ENCODE peak calls at places on chromosomes 11 and 22, in six cellular contexts. One of them, this sample, is unnamed. For H3K27me3, the result is how much of the 10 kb centered on the place peaks cover.

GRCh38 chr11:128714881-128715280 is 21.0 kb downstream of the FLI1 start:
- DNase-seq in body of pancreas: no peak
- DNase-seq in transverse colon: no peak
- DNase-seq in GM23248: peak
- DNase-seq in BJ: peak
- DNase-seq in naive thymus-derived CD4-positive, alpha-beta T cell: no peak
- DNase-seq in this sample: no peak

GRCh38 chr11:113549611-113550061 is 74.4 kb upstream of the DRD2 start:
- DNase-seq in body of pancreas: no peak
- DNase-seq in transverse colon: no peak
- DNase-seq in GM23248: peak
- DNase-seq in BJ: no peak
- DNase-seq in naive thymus-derived CD4-positive, alpha-beta T cell: no peak
- DNase-seq in this sample: no peak

GRCh38 chr22:24333301-24333700 is 62.7 kb downstream of the SPECC1L start:
- DNase-seq in body of pancreas: no peak
- DNase-seq in transverse colon: no peak
- DNase-seq in GM23248: peak
- DNase-seq in BJ: peak
- DNase-seq in naive thymus-derived CD4-positive, alpha-beta T cell: no peak
- DNase-seq in this sample: no peak

GRCh38 chr11:101127348-101127698 is 2.3 kb downstream of the PGR start:
- DNase-seq in body of pancreas: peak
- DNase-seq in transverse colon: peak
- DNase-seq in GM23248: peak
- DNase-seq in BJ: no peak
- DNase-seq in naive thymus-derived CD4-positive, alpha-beta T cell: no peak
- DNase-seq in this sample: peak

GRCh38 chr22:48258841-48259240 is 1496.4 kb downstream of the TBC1D22A start:
- DNase-seq in body of pancreas: no peak
- DNase-seq in transverse colon: no peak
- DNase-seq in GM23248: no peak
- DNase-seq in BJ: no peak
- DNase-seq in naive thymus-derived CD4-positive, alpha-beta T cell: no peak
- DNase-seq in this sample: no peak

GRCh38 chr11:2834893-2835767 is 50.4 kb downstream of the CDKN1C start:
- DNase-seq in body of pancreas: no peak
- DNase-seq in transverse colon: no peak
- DNase-seq in GM23248: no peak
- DNase-seq in BJ: no peak
- DNase-seq in naive thymus-derived CD4-positive, alpha-beta T cell: no peak
- DNase-seq in this sample: peak

GRCh38 chr22:31036671-31037550 is 44.2 kb upstream of the SMTN start:
- DNase-seq in body of pancreas: no peak
- DNase-seq in transverse colon: peak
- DNase-seq in GM23248: peak
- DNase-seq in BJ: peak
- DNase-seq in naive thymus-derived CD4-positive, alpha-beta T cell: peak
- DNase-seq in this sample: no peak

GRCh38 chr22:49555526-49555925 is 272.1 kb downstream of the BRD1 start:
- DNase-seq in body of pancreas: no peak
- DNase-seq in transverse colon: peak
- DNase-seq in GM23248: no peak
- DNase-seq in BJ: no peak
- DNase-seq in naive thymus-derived CD4-positive, alpha-beta T cell: no peak
- DNase-seq in this sample: no peak

GRCh38 chr22:19574247-19574646 is 50.0 kb upstream of the CLDN5 start:
- DNase-seq in body of pancreas: no peak
- DNase-seq in transverse colon: no peak
- DNase-seq in GM23248: no peak
- DNase-seq in BJ: no peak
- DNase-seq in naive thymus-derived CD4-positive, alpha-beta T cell: no peak
- DNase-seq in this sample: no peak

GRCh38 chr11:103624708-103625623 is 411.5 kb upstream of the DDI1 start:
- DNase-seq in body of pancreas: no peak
- DNase-seq in transverse colon: no peak
- DNase-seq in GM23248: peak
- DNase-seq in BJ: peak
- DNase-seq in naive thymus-derived CD4-positive, alpha-beta T cell: no peak
- DNase-seq in this sample: no peak

GRCh38 chr11:107606122-107606521 is 15.2 kb downstream of the ELMOD1 start:
- DNase-seq in body of pancreas: no peak
- DNase-seq in transverse colon: no peak
- DNase-seq in GM23248: no peak
- DNase-seq in BJ: no peak
- DNase-seq in naive thymus-derived CD4-positive, alpha-beta T cell: no peak
- DNase-seq in this sample: no peak

GRCh38 chr11:75301602-75302345 is 49.7 kb downstream of the ARRB1 start:
- DNase-seq in body of pancreas: peak
- DNase-seq in transverse colon: peak
- DNase-seq in GM23248: no peak
- DNase-seq in BJ: no peak
- DNase-seq in naive thymus-derived CD4-positive, alpha-beta T cell: no peak
- DNase-seq in this sample: no peak

GRCh38 chr11:120894207-120894989 is 129.5 kb upstream of the TBCEL start:
- DNase-seq in body of pancreas: no peak
- DNase-seq in transverse colon: no peak
- DNase-seq in GM23248: no peak
- DNase-seq in BJ: no peak
- DNase-seq in naive thymus-derived CD4-positive, alpha-beta T cell: no peak
- DNase-seq in this sample: no peak

GRCh38 chr22:24181088-24181995 is at the start of gene SUSD2:
- DNase-seq in body of pancreas: no peak
- DNase-seq in transverse colon: peak
- DNase-seq in GM23248: no peak
- DNase-seq in BJ: no peak
- DNase-seq in naive thymus-derived CD4-positive, alpha-beta T cell: no peak
- DNase-seq in this sample: peak

GRCh38 chr11:24900524-24900923 is 403.7 kb downstream of the LUZP2 start:
- DNase-seq in body of pancreas: no peak
- DNase-seq in transverse colon: no peak
- DNase-seq in GM23248: no peak
- DNase-seq in BJ: no peak
- DNase-seq in naive thymus-derived CD4-positive, alpha-beta T cell: no peak
- DNase-seq in this sample: no peak

GRCh38 chr11:75242722-75243600 is 2.4 kb downstream of the TPBGL start:
- DNase-seq in body of pancreas: no peak
- DNase-seq in transverse colon: no peak
- DNase-seq in GM23248: no peak
- DNase-seq in BJ: no peak
- DNase-seq in naive thymus-derived CD4-positive, alpha-beta T cell: no peak
- DNase-seq in this sample: no peak

GRCh38 chr11:120174866-120175265 is 36.0 kb upstream of the OAF start:
- DNase-seq in body of pancreas: no peak
- DNase-seq in transverse colon: no peak
- DNase-seq in GM23248: no peak
- DNase-seq in BJ: no peak
- DNase-seq in naive thymus-derived CD4-positive, alpha-beta T cell: no peak
- DNase-seq in this sample: no peak

GRCh38 chr11:69531717-69532088 is 50.2 kb downstream of the LINC01488 start:
- DNase-seq in body of pancreas: no peak
- DNase-seq in transverse colon: no peak
- DNase-seq in GM23248: no peak
- DNase-seq in BJ: no peak
- DNase-seq in naive thymus-derived CD4-positive, alpha-beta T cell: no peak
- DNase-seq in this sample: no peak

GRCh38 chr11:44275241-44275640 is 34.7 kb downstream of the ALX4 start:
- DNase-seq in body of pancreas: no peak
- DNase-seq in transverse colon: no peak
- DNase-seq in GM23248: no peak
- DNase-seq in BJ: no peak
- DNase-seq in naive thymus-derived CD4-positive, alpha-beta T cell: no peak
- DNase-seq in this sample: no peak

GRCh38 chr11:44979536-44980399 is 29.1 kb upstream of the TP53I11 start:
- DNase-seq in body of pancreas: peak
- DNase-seq in transverse colon: peak
- DNase-seq in GM23248: no peak
- DNase-seq in BJ: no peak
- DNase-seq in naive thymus-derived CD4-positive, alpha-beta T cell: no peak
- DNase-seq in this sample: no peak

GRCh38 chr11:25317221-25317620 is 820.4 kb downstream of the LUZP2 start:
- DNase-seq in body of pancreas: no peak
- DNase-seq in transverse colon: no peak
- DNase-seq in GM23248: no peak
- DNase-seq in BJ: no peak
- DNase-seq in naive thymus-derived CD4-positive, alpha-beta T cell: no peak
- DNase-seq in this sample: no peak

GRCh38 chr22:46732041-46732379 is 6.0 kb downstream of the CERK start:
- DNase-seq in body of pancreas: no peak
- DNase-seq in transverse colon: no peak
- DNase-seq in GM23248: no peak
- DNase-seq in BJ: no peak
- DNase-seq in naive thymus-derived CD4-positive, alpha-beta T cell: no peak
- DNase-seq in this sample: no peak

GRCh38 chr11:92977401-92977800 is 8.0 kb downstream of the MTNR1B start:
- DNase-seq in body of pancreas: no peak
- DNase-seq in transverse colon: no peak
- DNase-seq in GM23248: no peak
- DNase-seq in BJ: no peak
- DNase-seq in naive thymus-derived CD4-positive, alpha-beta T cell: no peak
- DNase-seq in this sample: no peak

GRCh38 chr11:98565311-98565710 is 455.4 kb upstream of the CNTN5 start:
- DNase-seq in body of pancreas: no peak
- DNase-seq in transverse colon: no peak
- DNase-seq in GM23248: no peak
- DNase-seq in BJ: no peak
- DNase-seq in naive thymus-derived CD4-positive, alpha-beta T cell: no peak
- DNase-seq in this sample: no peak

GRCh38 chr11:19980957-19981669 is 179.2 kb downstream of the DBX1 start:
- DNase-seq in body of pancreas: peak
- DNase-seq in transverse colon: peak
- DNase-seq in GM23248: peak
- DNase-seq in BJ: peak
- DNase-seq in naive thymus-derived CD4-positive, alpha-beta T cell: no peak
- DNase-seq in this sample: peak

GRCh38 chr11:1824221-1825038 is 10.4 kb upstream of the SYT8 start:
- DNase-seq in body of pancreas: no peak
- DNase-seq in transverse colon: no peak
- DNase-seq in GM23248: no peak
- DNase-seq in BJ: no peak
- DNase-seq in naive thymus-derived CD4-positive, alpha-beta T cell: no peak
- DNase-seq in this sample: no peak
- H3K27me3 ChIP-seq in body of pancreas: under half
- H3K27me3 ChIP-seq in transverse colon: under half
- H3K27me3 ChIP-seq in GM23248: under half
- H3K27me3 ChIP-seq in BJ: under half
- H3K27me3 ChIP-seq in naive thymus-derived CD4-positive, alpha-beta T cell: under half
- H3K27me3 ChIP-seq in this sample: under half

DNA sequence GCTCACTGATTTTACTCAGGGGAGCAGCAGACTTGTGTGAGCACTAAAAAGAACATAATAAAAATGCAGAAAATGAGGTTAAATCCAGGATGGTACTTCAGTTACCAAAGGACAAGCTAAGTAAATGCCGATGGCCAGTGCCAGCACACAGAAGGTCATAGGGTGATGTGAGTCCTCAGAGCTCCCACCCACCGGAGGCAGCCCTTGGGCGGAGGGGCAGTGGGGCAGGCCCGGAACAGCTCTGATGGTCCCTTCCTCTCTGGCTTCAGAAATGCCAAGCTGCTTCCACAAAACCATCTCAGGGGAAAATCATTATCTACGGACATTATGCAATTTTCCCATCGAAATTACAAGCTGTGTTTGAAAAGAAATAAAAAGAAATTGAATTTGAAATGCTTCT is 124.5 kb downstream of the RRAS2 start:
- DNase-seq in body of pancreas: no peak
- DNase-seq in transverse colon: no peak
- DNase-seq in GM23248: no peak
- DNase-seq in BJ: no peak
- DNase-seq in naive thymus-derived CD4-positive, alpha-beta T cell: no peak
- DNase-seq in this sample: no peak
- H3K27me3 ChIP-seq in body of pancreas: under half
- H3K27me3 ChIP-seq in transverse colon: under half
- H3K27me3 ChIP-seq in GM23248: under half
- H3K27me3 ChIP-seq in BJ: under half
- H3K27me3 ChIP-seq in naive thymus-derived CD4-positive, alpha-beta T cell: under half
- H3K27me3 ChIP-seq in this sample: under half

GRCh38 chr11:134468796-134469195 is 56.8 kb upstream of the B3GAT1 start:
- DNase-seq in body of pancreas: no peak
- DNase-seq in transverse colon: no peak
- DNase-seq in GM23248: no peak
- DNase-seq in BJ: no peak
- DNase-seq in naive thymus-derived CD4-positive, alpha-beta T cell: no peak
- DNase-seq in this sample: no peak

GRCh38 chr11:134468081-134468668 is 56.1 kb upstream of the B3GAT1 start:
- DNase-seq in body of pancreas: no peak
- DNase-seq in transverse colon: peak
- DNase-seq in GM23248: no peak
- DNase-seq in BJ: no peak
- DNase-seq in naive thymus-derived CD4-positive, alpha-beta T cell: no peak
- DNase-seq in this sample: no peak

GRCh38 chr11:134466035-134466908 is 54.2 kb upstream of the B3GAT1 start:
- DNase-seq in body of pancreas: no peak
- DNase-seq in transverse colon: peak
- DNase-seq in GM23248: no peak
- DNase-seq in BJ: no peak
- DNase-seq in naive thymus-derived CD4-positive, alpha-beta T cell: no peak
- DNase-seq in this sample: no peak

GRCh38 chr11:134464981-134465730 is 53.1 kb upstream of the B3GAT1 start:
- DNase-seq in body of pancreas: no peak
- DNase-seq in transverse colon: no peak
- DNase-seq in GM23248: no peak
- DNase-seq in BJ: no peak
- DNase-seq in naive thymus-derived CD4-positive, alpha-beta T cell: no peak
- DNase-seq in this sample: no peak

GRCh38 chr11:134466909-134467567 is 55.0 kb upstream of the B3GAT1 start:
- DNase-seq in body of pancreas: no peak
- DNase-seq in transverse colon: peak
- DNase-seq in GM23248: no peak
- DNase-seq in BJ: no peak
- DNase-seq in naive thymus-derived CD4-positive, alpha-beta T cell: no peak
- DNase-seq in this sample: peak
- H3K27me3 ChIP-seq in body of pancreas: under half
- H3K27me3 ChIP-seq in transverse colon: under half
- H3K27me3 ChIP-seq in GM23248: under half
- H3K27me3 ChIP-seq in BJ: under half
- H3K27me3 ChIP-seq in naive thymus-derived CD4-positive, alpha-beta T cell: under half
- H3K27me3 ChIP-seq in this sample: under half

GRCh38 chr22:33062402-33062801 is 4.2 kb upstream of the SYN3 start:
- DNase-seq in body of pancreas: no peak
- DNase-seq in transverse colon: no peak
- DNase-seq in GM23248: no peak
- DNase-seq in BJ: no peak
- DNase-seq in naive thymus-derived CD4-positive, alpha-beta T cell: no peak
- DNase-seq in this sample: no peak

GRCh38 chr22:33054276-33054675 is 3.9 kb downstream of the SYN3 start:
- DNase-seq in body of pancreas: no peak
- DNase-seq in transverse colon: no peak
- DNase-seq in GM23248: no peak
- DNase-seq in BJ: no peak
- DNase-seq in naive thymus-derived CD4-positive, alpha-beta T cell: no peak
- DNase-seq in this sample: no peak

GRCh38 chr22:33056108-33056507 is 2.1 kb downstream of the SYN3 start:
- DNase-seq in body of pancreas: no peak
- DNase-seq in transverse colon: no peak
- DNase-seq in GM23248: no peak
- DNase-seq in BJ: no peak
- DNase-seq in naive thymus-derived CD4-positive, alpha-beta T cell: no peak
- DNase-seq in this sample: no peak

GRCh38 chr22:33053323-33053722 is 4.9 kb downstream of the SYN3 start:
- DNase-seq in body of pancreas: no peak
- DNase-seq in transverse colon: no peak
- DNase-seq in GM23248: no peak
- DNase-seq in BJ: no peak
- DNase-seq in naive thymus-derived CD4-positive, alpha-beta T cell: no peak
- DNase-seq in this sample: no peak

GRCh38 chr22:33057363-33057995 is 702 bp downstream of the SYN3 start:
- DNase-seq in body of pancreas: no peak
- DNase-seq in transverse colon: no peak
- DNase-seq in GM23248: no peak
- DNase-seq in BJ: no peak
- DNase-seq in naive thymus-derived CD4-positive, alpha-beta T cell: no peak
- DNase-seq in this sample: no peak
- H3K27me3 ChIP-seq in body of pancreas: under half
- H3K27me3 ChIP-seq in transverse colon: half or more
- H3K27me3 ChIP-seq in GM23248: half or more
- H3K27me3 ChIP-seq in BJ: under half
- H3K27me3 ChIP-seq in naive thymus-derived CD4-positive, alpha-beta T cell: under half
- H3K27me3 ChIP-seq in this sample: half or more

This sample was measured in hepatocyte.